ENCODE peak calls at places on chromosomes 13 and 19, in ten cellular contexts. D is smooth muscle cell of the brain vasculature; S is CD4-positive, CD25-positive, alpha-beta regulatory T cell; E is stimulated activated CD8-positive, alpha-beta memory T cell treated with anti-CD3 and anti-CD28 coated beads, Interleukin-4, amount 100 ng/mL, for 1 hour; F is glomerular endothelial cell; M is glutamatergic neuron; V is effector memory CD4-positive, alpha-beta T cell; Z is iris pigment epithelial cell; U is stimulated activated naive B cell treated with anti-CD40 and anti-IgM and Interleukin-4, amounts not matched to agents 10 μg/mL and 1 μg/mL and 100 μg/mL, for 72 hours; T is T-helper 17 cell. J is an unnamed sample.

GRCh38 chr13:61944329-61944929 is 528.8 kb upstream of the PCDH20 start:
- DNase-seq in Z (no peak), V (no peak), E (no peak), F (no peak), T (no peak), S (no peak), U (no peak), D (no peak), M (no peak), J (no peak)

GRCh38 chr13:19984430-19985218 is 26.1 kb downstream of the ZMYM2 start:
- DNase-seq in V (no peak), Z (peak), D (no peak), F (no peak), E (no peak), U (no peak), M (no peak), T (no peak), S (peak), J (peak)

GRCh38 chr13:109131698-109132257 is 502.4 kb downstream of the MYO16 start:
- DNase-seq in V (no peak), F (no peak), Z (peak), U (peak), M (no peak), T (no peak), E (no peak), D (peak), S (no peak), J (no peak)

GRCh38 chr13:27264181-27264580 is 6.4 kb upstream of the RASL11A start:
- DNase-seq in E (no peak), Z (peak), M (no peak), F (no peak), U (no peak), T (no peak), D (no peak), S (no peak), V (no peak), J (peak)

GRCh38 chr19:46081928-46082727 is 41.3 kb upstream of the IGFL4 start:
- DNase-seq in Z (peak), V (no peak), M (no peak), D (no peak), T (no peak), S (no peak), E (no peak), U (no peak), F (no peak), J (peak)

GRCh38 chr13:76836311-76836710 is 49.9 kb downstream of the KCTD12 start:
- DNase-seq in S (no peak), T (no peak), M (no peak), U (no peak), D (no peak), F (no peak), E (no peak), V (no peak), Z (peak), J (no peak)

GRCh38 chr13:45713106-45713690 is 11.1 kb downstream of the CBY2 start:
- DNase-seq in S (no peak), F (no peak), T (no peak), V (no peak), M (no peak), E (no peak), Z (no peak), U (no peak), D (no peak), J (no peak)

GRCh38 chr19:43534811-43535761 is 2.1 kb downstream of the ZNF575 start:
- DNase-seq in T (no peak), E (no peak), M (peak), D (no peak), U (peak), V (no peak), S (no peak), Z (peak), F (no peak), J (peak)

GRCh38 chr13:44437356-44438233 is 64.0 kb downstream of the SERP2 start:
- DNase-seq in U (no peak), T (no peak), S (no peak), E (no peak), Z (peak), V (no peak), M (no peak), D (peak), F (peak), J (peak)

GRCh38 chr19:46976845-46977320 is 42.8 kb upstream of the NPAS1 start:
- DNase-seq in S (no peak), Z (peak), D (no peak), U (no peak), V (no peak), M (no peak), T (no peak), E (no peak), F (no peak), J (peak)

GRCh38 chr13:90800082-90800746 is 547.3 kb upstream of the MIR17HG start:
- DNase-seq in U (no peak), Z (no peak), E (no peak), T (no peak), M (no peak), D (no peak), V (no peak), F (no peak), S (no peak), J (peak)

GRCh38 chr13:50724913-50725312 is 118.6 kb downstream of the DLEU7 start:
- DNase-seq in D (no peak), F (no peak), S (no peak), V (no peak), U (no peak), E (no peak), T (no peak), M (no peak), Z (no peak), J (no peak)

GRCh38 chr13:105159794-105160193 is 1375.7 kb downstream of the EFNB2 start:
- DNase-seq in T (no peak), U (no peak), E (no peak), S (no peak), M (peak), D (no peak), F (no peak), Z (no peak), V (no peak), J (no peak)

GRCh38 chr19:40442328-40443130 is 1.6 kb downstream of the SERTAD3 start:
- DNase-seq in E (no peak), S (no peak), U (no peak), Z (no peak), F (no peak), D (no peak), V (no peak), T (no peak), M (no peak), J (no peak)

GRCh38 chr19:40717880-40718773 is 1.2 kb downstream of the ITPKC start:
- DNase-seq in S (no peak), T (no peak), E (no peak), U (no peak), F (no peak), D (no peak), M (no peak), Z (peak), V (no peak), J (peak)

GRCh38 chr19:34416021-34416545 is 11.9 kb downstream of the PDCD2L start:
- DNase-seq in Z (peak), U (no peak), E (no peak), S (no peak), V (no peak), D (no peak), F (no peak), M (no peak), T (no peak), J (no peak)

GRCh38 chr19:12665646-12666304 is 767 bp downstream of the MAN2B1 start:
- DNase-seq in F (no peak), T (no peak), M (no peak), D (no peak), V (no peak), S (no peak), Z (no peak), E (no peak), U (no peak), J (no peak)

GRCh38 chr19:17803264-17803896 is 8.4 kb downstream of the B3GNT3 start:
- DNase-seq in M (no peak), Z (no peak), S (no peak), F (no peak), D (no peak), U (no peak), T (no peak), E (no peak), V (no peak), J (no peak)

GRCh38 chr13:101757446-101758039 is 305.1 kb downstream of the ITGBL1 start:
- DNase-seq in S (no peak), F (peak), D (peak), U (no peak), V (no peak), E (no peak), Z (peak), M (no peak), T (no peak), J (peak)

GRCh38 chr19:4035582-4035981 is 28.0 kb downstream of the PIAS4 start:
- DNase-seq in S (no peak), D (no peak), F (no peak), V (no peak), E (no peak), U (no peak), Z (no peak), T (no peak), M (no peak), J (no peak)

GRCh38 chr13:91405240-91405639 is 6.8 kb downstream of the GPC5 start:
- DNase-seq in T (no peak), E (no peak), M (no peak), U (no peak), Z (no peak), F (no peak), V (no peak), S (no peak), D (no peak), J (no peak)

GRCh38 chr19:35843676-35844481 is 8.4 kb downstream of the NPHS1 start:
- DNase-seq in F (no peak), M (peak), U (no peak), T (no peak), D (no peak), V (no peak), S (no peak), E (no peak), Z (no peak), J (no peak)

GRCh38 chr13:42007844-42008243 is 40.6 kb upstream of the DGKH start:
- DNase-seq in U (no peak), D (no peak), F (no peak), E (no peak), S (no peak), V (no peak), Z (peak), M (no peak), T (no peak), J (peak)

GRCh38 chr13:99572921-99573320 is 71.6 kb downstream of the TM9SF2 start:
- DNase-seq in E (no peak), Z (no peak), S (no peak), T (no peak), V (no peak), D (no peak), U (no peak), M (no peak), F (no peak), J (peak)

J was measured in astrocyte of the hippocampus.